ENCODE peak calls at places on chromosome 6, in ten cellular contexts. C, E, R, F, J, Y, Z, K, M and P are unnamed samples.

GRCh38 chr6:54386295-54386694 is 78.1 kb downstream of the TINAG start:
- DNase-seq in Y (no peak), F (no peak), K (no peak), E (no peak), R (no peak), M (no peak), J (no peak), C (no peak), Z (no peak), P (no peak)

GRCh38 chr6:121430514-121431460 is 4.7 kb upstream of the GJA1 start:
- DNase-seq in R (no peak), Y (no peak), C (peak), F (peak), E (no peak), J (no peak), Z (no peak), K (no peak), M (no peak), P (no peak)

GRCh38 chr6:119355157-119355556 is 5.6 kb upstream of the MAN1A1 start:
- DNase-seq in M (no peak), J (no peak), Z (no peak), E (no peak), Y (no peak), F (no peak), R (peak), C (peak), K (no peak), P (no peak)

GRCh38 chr6:30164714-30165113 is 1.4 kb downstream of the TRIM15 start:
- DNase-seq in M (no peak), J (no peak), F (no peak), Z (no peak), C (no peak), R (no peak), E (no peak), K (no peak), Y (no peak), P (no peak)

GRCh38 chr6:13883966-13884365 is 40.8 kb upstream of the RNF182 start:
- DNase-seq in C (no peak), Y (no peak), K (no peak), R (no peak), Z (no peak), J (no peak), M (no peak), F (no peak), E (no peak), P (no peak)

GRCh38 chr6:133710826-133711225 is 178.1 kb upstream of the TCF21 start:
- DNase-seq in Y (no peak), E (no peak), J (no peak), R (no peak), F (no peak), Z (no peak), M (no peak), C (no peak), K (no peak), P (no peak)

GRCh38 chr6:149854532-149854931 is 9.6 kb downstream of the LRP11 start:
- DNase-seq in Y (no peak), R (no peak), M (no peak), K (no peak), Z (no peak), E (no peak), J (no peak), F (no peak), C (no peak), P (no peak)

GRCh38 chr6:38188677-38189335 is 369.3 kb downstream of the ZFAND3 start:
- DNase-seq in E (no peak), R (no peak), M (no peak), Z (no peak), K (no peak), Y (no peak), C (no peak), J (peak), F (no peak), P (no peak)

GRCh38 chr6:130783416-130784107 is 43.6 kb upstream of the SMLR1 start:
- DNase-seq in Y (no peak), E (no peak), C (no peak), K (no peak), M (no peak), F (no peak), J (no peak), R (no peak), Z (no peak), P (no peak)

GRCh38 chr6:133171989-133172604 is 69.1 kb upstream of the EYA4 start:
- DNase-seq in R (no peak), E (no peak), F (no peak), K (no peak), Y (no peak), M (no peak), C (no peak), J (no peak), Z (no peak), P (no peak)

GRCh38 chr6:79946242-79946641 is 1.1 kb downstream of the ELOVL4 start:
- DNase-seq in Z (no peak), F (peak), K (no peak), M (no peak), J (no peak), C (no peak), E (peak), R (peak), Y (no peak), P (no peak)

GRCh38 chr6:21836772-21837460 is 243.4 kb downstream of the SOX4 start:
- DNase-seq in M (no peak), C (no peak), F (no peak), E (no peak), Z (no peak), K (no peak), R (no peak), J (no peak), Y (no peak), P (no peak)

GRCh38 chr6:111566873-111567517 is 38.7 kb downstream of the TRAF3IP2 start:
- DNase-seq in J (no peak), K (no peak), F (no peak), C (no peak), R (no peak), E (peak), M (no peak), Z (no peak), Y (no peak), P (no peak)

GRCh38 chr6:3011592-3011991 is 11.9 kb downstream of the NQO2 start:
- DNase-seq in C (no peak), K (no peak), M (no peak), J (no peak), Z (no peak), E (no peak), F (no peak), R (no peak), Y (no peak), P (no peak)

GRCh38 chr6:133041020-133041419 is 200.1 kb upstream of the EYA4 start:
- DNase-seq in Y (no peak), Z (no peak), C (no peak), R (no peak), M (no peak), F (no peak), J (no peak), E (no peak), K (no peak), P (no peak)

GRCh38 chr6:82348130-82348529 is 15.5 kb upstream of the TPBG start:
- DNase-seq in C (no peak), Y (no peak), Z (no peak), K (no peak), E (no peak), R (no peak), M (no peak), F (no peak), J (no peak), P (no peak)

GRCh38 chr6:121443953-121444590 is 8.6 kb downstream of the GJA1 start:
- DNase-seq in Z (no peak), F (no peak), E (no peak), J (peak), R (no peak), Y (no peak), K (no peak), M (no peak), C (no peak), P (no peak)

GRCh38 chr6:42690151-42690702 is 32.2 kb downstream of the PRPH2 start:
- DNase-seq in C (no peak), E (no peak), F (no peak), Z (no peak), K (no peak), M (no peak), J (peak), R (no peak), Y (no peak), P (no peak)

GRCh38 chr6:106788761-106789160 is 159.4 kb downstream of the QRSL1 start:
- DNase-seq in J (no peak), K (no peak), R (no peak), C (no peak), M (no peak), Y (no peak), F (no peak), Z (no peak), E (no peak), P (no peak)

GRCh38 chr6:139109558-139109957 is 25.3 kb upstream of the HECA start:
- DNase-seq in Y (no peak), F (peak), K (no peak), C (no peak), Z (no peak), J (no peak), R (peak), E (peak), M (no peak), P (no peak)

GRCh38 chr6:20197251-20197650 is 15.0 kb downstream of the MBOAT1 start:
- DNase-seq in E (no peak), C (no peak), Y (no peak), Z (no peak), M (no peak), K (no peak), F (no peak), J (no peak), R (no peak), P (no peak)

GRCh38 chr6:169158182-169158573 is 95.5 kb downstream of the THBS2 start:
- DNase-seq in C (peak), Z (no peak), R (no peak), F (no peak), M (no peak), J (peak), Y (no peak), E (no peak), K (peak), P (no peak)

GRCh38 chr6:169159331-169159730 is 94.3 kb downstream of the THBS2 start:
- DNase-seq in K (no peak), Z (no peak), M (no peak), J (no peak), C (no peak), F (no peak), R (no peak), E (no peak), Y (no peak), P (no peak)

GRCh38 chr6:169160091-169160854 is 93.4 kb downstream of the THBS2 start:
- DNase-seq in K (no peak), C (no peak), E (no peak), M (no peak), R (no peak), J (no peak), Z (no peak), Y (no peak), F (no peak), P (no peak)

GRCh38 chr6:169157474-169158181 is 96.0 kb downstream of the THBS2 start:
- DNase-seq in J (no peak), F (no peak), K (no peak), M (no peak), Y (no peak), E (no peak), Z (no peak), C (no peak), R (no peak), P (no peak)

DNA sequence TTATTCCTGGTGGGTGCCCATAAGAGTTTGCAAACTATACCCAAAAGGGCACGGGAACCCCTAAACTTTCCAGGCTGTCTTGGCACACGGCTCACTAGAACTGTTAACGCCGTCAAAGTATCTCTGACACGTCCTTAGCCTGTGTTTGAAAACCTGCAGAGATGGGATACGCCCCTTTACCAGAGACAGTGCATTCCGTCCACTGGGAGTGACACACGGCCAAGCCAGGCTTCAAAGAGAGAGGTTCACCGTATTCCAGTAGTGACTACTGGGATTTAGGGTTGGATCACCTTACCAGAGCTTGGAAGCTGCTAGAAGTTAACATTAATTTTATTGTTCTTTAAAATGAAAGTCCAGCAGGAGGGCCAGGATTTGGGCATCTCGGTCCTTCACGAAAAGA is 94.9 kb downstream of the THBS2 start:
- DNase-seq in M (no peak), Z (no peak), C (no peak), K (no peak), Y (no peak), F (no peak), J (no peak), R (no peak), E (no peak), P (no peak)
- H3K27ac ChIP-seq in M (no peak), Z (no peak), C (peak), K (no peak), Y (no peak), F (no peak), J (peak), R (no peak), E (no peak), P (no peak)

GRCh38 chr6:167697316-167697715 is 129.4 kb upstream of the AFDN start:
- DNase-seq in M (no peak), F (no peak), K (no peak), Z (no peak), E (no peak), C (no peak), Y (no peak), R (no peak), J (no peak), P (no peak)

GRCh38 chr6:167699141-167700036 is 127.3 kb upstream of the AFDN start:
- DNase-seq in F (peak), E (peak), R (peak), K (peak), Z (no peak), J (peak), C (peak), Y (no peak), M (no peak), P (no peak)

GRCh38 chr6:167700199-167700598 is 126.5 kb upstream of the AFDN start:
- DNase-seq in K (no peak), Y (no peak), Z (no peak), C (no peak), E (no peak), F (no peak), R (no peak), J (no peak), M (no peak), P (no peak)

GRCh38 chr6:167696261-167696660 is 130.4 kb upstream of the AFDN start:
- DNase-seq in R (no peak), J (no peak), M (no peak), C (no peak), E (no peak), Y (no peak), F (no peak), Z (no peak), K (no peak), P (no peak)

GRCh38 chr6:167698540-167698939 is 128.2 kb upstream of the AFDN start:
- DNase-seq in R (no peak), Z (no peak), C (no peak), F (no peak), Y (no peak), M (no peak), E (no peak), K (no peak), J (no peak), P (no peak)
- H3K27ac ChIP-seq in R (no peak), Z (no peak), C (no peak), F (no peak), Y (no peak), M (no peak), E (no peak), K (no peak), J (no peak), P (no peak)

GRCh38 chr6:157763894-157764345 is 59.1 kb upstream of the SNX9 start:
- DNase-seq in C (no peak), E (no peak), F (no peak), J (no peak), Z (no peak), M (no peak), R (peak), Y (no peak), K (no peak), P (no peak)
- H3K27ac ChIP-seq in C (peak), E (peak), F (peak), J (peak), Z (no peak), M (peak), R (peak), Y (peak), K (peak), P (peak)

GRCh38 chr6:33671381-33672072 is 40.0 kb downstream of the UQCC2 start:
- DNase-seq in E (no peak), Z (no peak), F (no peak), M (no peak), Y (no peak), J (no peak), K (no peak), R (no peak), C (no peak), P (no peak)
- H3K27ac ChIP-seq in E (no peak), Z (no peak), F (no peak), M (no peak), Y (no peak), J (no peak), K (no peak), R (no peak), C (peak), P (no peak)

GRCh38 chr6:166001359-166001758 is 166.3 kb downstream of the TBXT start:
- DNase-seq in J (no peak), F (no peak), M (no peak), R (no peak), E (no peak), Y (no peak), Z (no peak), C (no peak), K (no peak), P (no peak)
- H3K27ac ChIP-seq in J (no peak), F (no peak), M (no peak), R (no peak), E (no peak), Y (no peak), Z (no peak), C (no peak), K (no peak), P (no peak)

GRCh38 chr6:36610576-36611336 is 16.6 kb downstream of the SRSF3 start:
- DNase-seq in C (no peak), M (no peak), Y (no peak), F (no peak), J (no peak), Z (no peak), R (no peak), E (no peak), K (no peak), P (no peak)
- H3K27ac ChIP-seq in C (no peak), M (no peak), Y (peak), F (no peak), J (peak), Z (no peak), R (no peak), E (peak), K (peak), P (no peak)

GRCh38 chr6:24287239-24287638 is 70.6 kb downstream of the DCDC2 start:
- DNase-seq in J (no peak), C (no peak), Y (no peak), M (no peak), Z (no peak), F (no peak), E (no peak), K (no peak), R (no peak), P (no peak)

GRCh38 chr6:24284006-24284405 is 73.9 kb downstream of the DCDC2 start:
- DNase-seq in F (no peak), R (no peak), Y (no peak), E (no peak), M (no peak), Z (no peak), J (no peak), C (no peak), K (no peak), P (no peak)

DNA sequence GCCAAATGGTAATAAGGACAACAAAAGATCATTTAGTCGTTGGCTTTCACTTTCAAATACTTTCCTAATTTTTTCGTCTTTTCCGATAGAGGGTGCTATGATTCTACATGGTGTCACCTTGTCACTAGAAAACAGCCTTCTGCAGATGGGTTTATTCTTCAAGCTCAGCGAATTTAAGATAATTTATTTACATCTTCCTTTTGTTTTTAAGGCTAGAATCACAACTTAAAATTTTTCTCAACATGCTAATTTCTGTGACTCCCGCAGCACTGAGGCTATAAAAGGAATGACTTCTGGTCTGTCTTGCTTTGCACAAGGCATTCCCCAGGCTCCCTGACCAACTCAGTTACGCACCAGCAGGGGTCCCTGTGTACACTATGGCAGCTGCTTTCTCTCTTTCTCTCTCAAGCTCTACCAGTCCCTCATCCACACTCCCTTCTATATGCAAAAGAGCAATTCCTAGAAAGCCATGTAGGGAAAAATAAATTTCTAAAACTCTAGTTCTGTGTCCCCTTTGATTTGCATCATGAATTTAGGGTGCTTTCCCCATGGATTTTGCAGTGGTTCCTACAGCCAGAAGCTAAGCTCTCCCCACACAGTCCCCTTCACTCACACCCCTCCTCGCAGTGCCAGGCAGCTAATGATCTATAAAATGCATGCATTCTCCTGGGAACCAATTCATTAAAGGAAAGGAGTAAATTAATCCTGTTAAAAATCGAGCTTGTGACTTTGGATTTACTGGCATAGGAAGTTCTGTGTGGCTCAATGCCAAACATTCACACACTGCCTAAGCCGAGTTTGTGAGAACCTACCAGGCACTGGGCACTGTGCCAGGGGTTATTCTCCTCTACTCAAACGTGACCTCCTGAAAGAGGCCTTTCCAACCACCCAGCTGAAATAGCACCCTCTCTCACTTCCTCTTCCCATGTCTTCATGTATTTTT is 74.5 kb downstream of the DCDC2 start:
- DNase-seq in R (peak), E (peak), J (peak), M (peak), Z (peak), Y (no peak), C (peak), K (peak), F (peak), P (peak)
- H3K27ac ChIP-seq in R (no peak), E (no peak), J (no peak), M (no peak), Z (no peak), Y (no peak), C (no peak), K (no peak), F (peak), P (no peak)